ENCODE peak calls at places on chromosomes 3 and 15, in eight cellular contexts. U is activated CD8-positive, alpha-beta T cell treated with anti-CD3 and anti-CD28 coated beads for 36 hours; M is psoas muscle; E is activated T-cell treated with anti-CD3 and anti-CD28 coated beads, Interleukin-2, amount 50 U/mL, for 72 hours; Y is CD8-positive, alpha-beta T cell; B is upper lobe of left lung; C is activated B cell treated with CpG ODN at 0.5 μM for 24 hours; N is left lobe of liver. H is an unnamed sample.

GRCh38 chr3:100268156-100268555 is 7.4 kb downstream of the TBC1D23 start:
- ATAC-seq in U (no peak), M (no peak), E (no peak), Y (no peak), B (no peak), C (no peak), N (no peak), H (no peak)

GRCh38 chr3:194046995-194047681 is 88.8 kb upstream of the HES1 start:
- ATAC-seq in U (no peak), M (peak), E (peak), Y (no peak), B (peak), C (peak), N (peak), H (peak)

GRCh38 chr3:11034297-11035000 is 41.9 kb downstream of the SLC6A1 start:
- ATAC-seq in U (no peak), M (no peak), E (no peak), Y (no peak), B (no peak), C (no peak), N (no peak), H (no peak)

GRCh38 chr3:145906755-145907154 is 254.2 kb downstream of the PLOD2 start:
- ATAC-seq in U (no peak), M (no peak), E (no peak), Y (no peak), B (no peak), C (no peak), N (no peak), H (no peak)

GRCh38 chr3:185595520-185595919 is 9.4 kb downstream of the SENP2 start:
- ATAC-seq in U (no peak), M (no peak), E (no peak), Y (no peak), B (no peak), C (peak), N (no peak), H (peak)

GRCh38 chr15:69107025-69107620 is 53.3 kb upstream of the GLCE start:
- ATAC-seq in U (peak), M (no peak), E (peak), Y (no peak), B (no peak), C (no peak), N (no peak), H (no peak)

GRCh38 chr3:25037049-25037547 is 391.0 kb upstream of the RARB start:
- ATAC-seq in U (no peak), M (no peak), E (no peak), Y (no peak), B (no peak), C (no peak), N (peak), H (no peak)

GRCh38 chr3:30141927-30142326 is 464.5 kb upstream of the TGFBR2 start:
- ATAC-seq in U (no peak), M (no peak), E (no peak), Y (no peak), B (no peak), C (no peak), N (no peak), H (no peak)

GRCh38 chr15:77811270-77811669 is 178.6 kb upstream of the LINGO1 start:
- ATAC-seq in U (no peak), M (no peak), E (no peak), Y (no peak), B (no peak), C (no peak), N (no peak), H (no peak)

GRCh38 chr3:97848779-97849178 is 27.0 kb downstream of the CRYBG3 start:
- ATAC-seq in U (no peak), M (no peak), E (no peak), Y (no peak), B (no peak), C (no peak), N (no peak), H (no peak)

GRCh38 chr3:178274711-178275110 is 261.5 kb upstream of the KCNMB2 start:
- ATAC-seq in U (no peak), M (no peak), E (no peak), Y (no peak), B (no peak), C (no peak), N (no peak), H (no peak)